ENCODE peak calls at places on chromosomes 16 and 17, in seven cellular contexts. One of them, this sample, is unnamed.
A peak's percentile ranks its signal among the peaks of the same experiment; 100 is the strongest.

GRCh38 chr17:62565817-62566216 is 61.7 kb upstream of the MRC2 start:
- DNase-seq in IMR-90: peak; percentile 86
- DNase-seq in H9: no peak
- DNase-seq in mesendoderm: no peak
- DNase-seq in neuronal stem cell: no peak
- DNase-seq in trophoblast cell: peak; percentile 7
- DNase-seq in H1: no peak
- DNase-seq in this sample: peak; percentile 61

GRCh38 chr17:66467766-66468165 is 165.4 kb downstream of the PRKCA start:
- DNase-seq in IMR-90: peak; percentile 55
- DNase-seq in H9: peak; percentile 4
- DNase-seq in mesendoderm: no peak
- DNase-seq in neuronal stem cell: no peak
- DNase-seq in trophoblast cell: no peak
- DNase-seq in H1: no peak
- DNase-seq in this sample: peak; percentile 41

GRCh38 chr17:57767561-57767960 is 22.5 kb upstream of the CCDC182 start:
- DNase-seq in IMR-90: no peak
- DNase-seq in H9: peak; percentile 76
- DNase-seq in mesendoderm: no peak
- DNase-seq in neuronal stem cell: no peak
- DNase-seq in trophoblast cell: no peak
- DNase-seq in H1: no peak
- DNase-seq in this sample: no peak

GRCh38 chr17:81394831-81395599 is at the start of gene BAHCC1:
- DNase-seq in IMR-90: peak; percentile 100
- DNase-seq in H9: peak; percentile 100
- DNase-seq in mesendoderm: peak; percentile 100
- DNase-seq in neuronal stem cell: peak; percentile 99
- DNase-seq in trophoblast cell: peak; percentile 99
- DNase-seq in H1: peak; percentile 95
- DNase-seq in this sample: peak; percentile 100

GRCh38 chr16:82612263-82612662 is 14.5 kb upstream of the CDH13 start:
- DNase-seq in IMR-90: no peak
- DNase-seq in H9: no peak
- DNase-seq in mesendoderm: no peak
- DNase-seq in neuronal stem cell: no peak
- DNase-seq in trophoblast cell: no peak
- DNase-seq in H1: no peak
- DNase-seq in this sample: no peak

GRCh38 chr16:54055864-54056263 is 230.7 kb downstream of the IRX3 start:
- DNase-seq in IMR-90: peak; percentile 11
- DNase-seq in H9: no peak
- DNase-seq in mesendoderm: no peak
- DNase-seq in neuronal stem cell: no peak
- DNase-seq in trophoblast cell: no peak
- DNase-seq in H1: no peak
- DNase-seq in this sample: no peak

GRCh38 chr16:50771366-50771765 is 29.5 kb downstream of the CYLD start:
- DNase-seq in IMR-90: peak; percentile 88
- DNase-seq in H9: no peak
- DNase-seq in mesendoderm: no peak
- DNase-seq in neuronal stem cell: no peak
- DNase-seq in trophoblast cell: no peak
- DNase-seq in H1: no peak
- DNase-seq in this sample: no peak

GRCh38 chr16:35452471-35452870 is 1993.1 kb downstream of the TP53TG3F start:
- DNase-seq in IMR-90: no peak
- DNase-seq in H9: no peak
- DNase-seq in mesendoderm: no peak
- DNase-seq in neuronal stem cell: no peak
- DNase-seq in trophoblast cell: no peak
- DNase-seq in H1: no peak
- DNase-seq in this sample: no peak

GRCh38 chr17:28471127-28471453 is 2.4 kb upstream of the SLC13A2 start:
- DNase-seq in IMR-90: no peak
- DNase-seq in H9: no peak
- DNase-seq in mesendoderm: no peak
- DNase-seq in neuronal stem cell: no peak
- DNase-seq in trophoblast cell: peak; percentile 15
- DNase-seq in H1: no peak
- DNase-seq in this sample: no peak

GRCh38 chr17:6366144-6366755 is 68.7 kb downstream of the AIPL1 start:
- DNase-seq in IMR-90: peak; percentile 24
- DNase-seq in H9: peak; percentile 54
- DNase-seq in mesendoderm: peak; percentile 3
- DNase-seq in neuronal stem cell: no peak
- DNase-seq in trophoblast cell: no peak
- DNase-seq in H1: no peak
- DNase-seq in this sample: peak; percentile 77

DNA sequence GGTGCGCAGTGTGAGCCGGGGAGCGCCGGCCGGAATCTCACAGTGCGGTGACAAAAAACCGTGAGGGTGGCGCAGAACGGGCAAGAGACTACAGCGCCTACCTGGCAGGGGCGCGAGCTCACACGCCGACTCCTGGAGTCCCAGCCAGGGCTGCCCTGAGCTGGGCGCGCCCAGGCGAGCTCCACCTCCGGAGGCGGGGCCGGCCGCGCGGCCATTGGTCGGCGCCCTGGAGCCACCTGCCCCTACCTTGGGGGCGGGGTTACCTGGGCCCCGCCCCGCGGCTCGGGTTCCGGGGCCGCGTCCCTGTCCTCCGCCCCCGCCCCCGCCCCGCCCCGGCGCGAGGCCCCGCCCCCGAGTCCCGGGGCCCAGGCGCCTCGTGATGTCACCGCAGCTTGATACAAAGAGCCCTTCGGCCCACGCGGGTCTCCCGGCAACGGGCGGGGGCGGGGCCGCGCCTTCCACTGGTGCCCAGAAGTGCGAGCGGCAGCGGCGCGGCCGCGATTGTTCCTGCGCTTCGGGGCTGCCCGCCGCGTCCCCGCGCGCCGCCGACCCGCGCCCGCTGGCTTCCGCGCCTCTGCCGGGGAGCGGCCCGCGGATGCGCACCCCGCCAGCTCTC is 96.3 kb downstream of the RAB11FIP4 start:
- DNase-seq in IMR-90: peak; percentile 16
- DNase-seq in H9: peak; percentile 99
- DNase-seq in mesendoderm: peak; percentile 96
- DNase-seq in neuronal stem cell: peak; percentile 79
- DNase-seq in trophoblast cell: peak; percentile 95
- DNase-seq in H1: peak; percentile 86
- DNase-seq in this sample: peak; percentile 23
- H4K8ac ChIP-seq in IMR-90: no peak overlapping the region
- H4K8ac ChIP-seq in H9: no peak overlapping the region
- H4K8ac ChIP-seq in mesendoderm: no peak overlapping the region
- H4K8ac ChIP-seq in neuronal stem cell: no peak overlapping the region
- H4K8ac ChIP-seq in trophoblast cell: peak overlapping the region; percentile 82
- H4K8ac ChIP-seq in H1: peak overlapping the region; percentile 75
- H4K8ac ChIP-seq in this sample: no peak overlapping the region

DNA sequence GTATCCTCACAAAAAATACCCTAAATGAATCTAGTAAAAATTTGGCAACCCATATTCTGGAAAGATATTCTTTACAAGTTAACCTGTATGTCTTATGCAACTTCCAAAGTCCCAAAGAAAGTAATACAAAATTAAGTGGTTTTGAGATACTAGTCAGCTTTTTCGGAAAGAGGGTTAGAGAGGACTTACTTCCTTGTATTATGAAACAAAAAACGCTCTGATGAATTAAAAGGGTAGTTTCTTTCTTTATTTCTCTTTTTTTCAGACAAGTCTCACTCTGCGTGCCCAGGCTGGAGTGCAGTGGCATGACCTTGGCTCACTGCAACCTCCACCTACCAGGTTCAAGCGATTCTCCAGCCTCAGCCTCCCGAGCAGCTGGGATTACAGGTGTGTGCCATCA is 51.6 kb downstream of the KANSL1 start:
- DNase-seq in IMR-90: no peak
- DNase-seq in H9: no peak
- DNase-seq in mesendoderm: no peak
- DNase-seq in neuronal stem cell: no peak
- DNase-seq in trophoblast cell: no peak
- DNase-seq in H1: no peak
- DNase-seq in this sample: no peak
- H3K4me2 ChIP-seq in IMR-90: no peak overlapping the region
- H3K4me2 ChIP-seq in H9: no peak overlapping the region
- H3K4me2 ChIP-seq in mesendoderm: no peak overlapping the region
- H3K4me2 ChIP-seq in neuronal stem cell: no peak overlapping the region
- H3K4me2 ChIP-seq in trophoblast cell: no peak overlapping the region
- H3K4me2 ChIP-seq in H1: no peak overlapping the region
- H3K4me2 ChIP-seq in this sample: no peak overlapping the region

GRCh38 chr16:72033437-72033836 is 20.9 kb upstream of the HP start:
- DNase-seq in IMR-90: no peak
- DNase-seq in H9: no peak
- DNase-seq in mesendoderm: no peak
- DNase-seq in neuronal stem cell: no peak
- DNase-seq in trophoblast cell: no peak
- DNase-seq in H1: no peak
- DNase-seq in this sample: no peak

GRCh38 chr16:72024862-72025382 is 16.4 kb downstream of the DHODH start:
- DNase-seq in IMR-90: peak; percentile 4
- DNase-seq in H9: no peak
- DNase-seq in mesendoderm: no peak
- DNase-seq in neuronal stem cell: no peak
- DNase-seq in trophoblast cell: no peak
- DNase-seq in H1: no peak
- DNase-seq in this sample: no peak

GRCh38 chr16:72025404-72026114 is 17.0 kb downstream of the DHODH start:
- DNase-seq in IMR-90: no peak
- DNase-seq in H9: no peak
- DNase-seq in mesendoderm: no peak
- DNase-seq in neuronal stem cell: no peak
- DNase-seq in trophoblast cell: no peak
- DNase-seq in H1: no peak
- DNase-seq in this sample: no peak

GRCh38 chr16:72027669-72028378 is 19.3 kb downstream of the DHODH start:
- DNase-seq in IMR-90: no peak
- DNase-seq in H9: no peak
- DNase-seq in mesendoderm: no peak
- DNase-seq in neuronal stem cell: no peak
- DNase-seq in trophoblast cell: no peak
- DNase-seq in H1: no peak
- DNase-seq in this sample: no peak

DNA sequence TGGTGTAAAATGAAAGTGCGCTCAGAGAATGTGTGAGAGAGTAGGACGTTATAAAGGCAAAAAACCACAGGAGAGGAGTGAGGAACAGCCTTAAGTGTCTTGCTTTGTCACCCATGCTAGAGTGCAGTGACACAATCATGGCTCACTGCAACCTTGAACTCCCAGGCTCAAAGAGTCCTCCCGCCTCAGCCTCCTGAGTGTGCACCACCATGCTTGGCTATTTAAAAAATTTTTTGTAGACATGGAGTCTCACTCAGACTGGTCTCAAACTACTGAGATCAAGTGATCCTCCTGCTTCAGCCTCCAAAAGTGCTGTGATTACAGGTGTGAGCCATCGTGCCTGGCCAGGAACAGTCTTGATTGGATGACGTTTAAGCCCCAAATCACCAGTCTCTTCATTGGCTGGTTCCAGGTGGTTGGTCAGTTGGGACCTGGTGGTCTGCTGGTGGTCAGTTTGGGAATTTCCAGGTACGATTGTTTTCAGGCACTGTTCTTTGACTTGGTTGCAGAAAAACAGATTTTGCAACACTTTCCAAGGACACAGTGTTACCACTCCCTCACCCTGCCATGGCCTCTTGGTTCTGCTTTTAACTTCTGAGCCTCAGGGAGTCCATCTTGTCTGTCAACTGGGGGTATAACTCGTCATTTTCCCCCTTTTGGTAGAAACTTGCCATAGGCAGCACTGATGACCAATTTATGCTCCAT is 21.2 kb downstream of the DHODH start:
- DNase-seq in IMR-90: no peak
- DNase-seq in H9: no peak
- DNase-seq in mesendoderm: no peak
- DNase-seq in neuronal stem cell: no peak
- DNase-seq in trophoblast cell: no peak
- DNase-seq in H1: no peak
- DNase-seq in this sample: no peak
- H4K8ac ChIP-seq in IMR-90: no peak overlapping the region
- H4K8ac ChIP-seq in H9: no peak overlapping the region
- H4K8ac ChIP-seq in mesendoderm: no peak overlapping the region
- H4K8ac ChIP-seq in neuronal stem cell: no peak overlapping the region
- H4K8ac ChIP-seq in trophoblast cell: no peak overlapping the region
- H4K8ac ChIP-seq in H1: no peak overlapping the region
- H4K8ac ChIP-seq in this sample: no peak overlapping the region

DNA sequence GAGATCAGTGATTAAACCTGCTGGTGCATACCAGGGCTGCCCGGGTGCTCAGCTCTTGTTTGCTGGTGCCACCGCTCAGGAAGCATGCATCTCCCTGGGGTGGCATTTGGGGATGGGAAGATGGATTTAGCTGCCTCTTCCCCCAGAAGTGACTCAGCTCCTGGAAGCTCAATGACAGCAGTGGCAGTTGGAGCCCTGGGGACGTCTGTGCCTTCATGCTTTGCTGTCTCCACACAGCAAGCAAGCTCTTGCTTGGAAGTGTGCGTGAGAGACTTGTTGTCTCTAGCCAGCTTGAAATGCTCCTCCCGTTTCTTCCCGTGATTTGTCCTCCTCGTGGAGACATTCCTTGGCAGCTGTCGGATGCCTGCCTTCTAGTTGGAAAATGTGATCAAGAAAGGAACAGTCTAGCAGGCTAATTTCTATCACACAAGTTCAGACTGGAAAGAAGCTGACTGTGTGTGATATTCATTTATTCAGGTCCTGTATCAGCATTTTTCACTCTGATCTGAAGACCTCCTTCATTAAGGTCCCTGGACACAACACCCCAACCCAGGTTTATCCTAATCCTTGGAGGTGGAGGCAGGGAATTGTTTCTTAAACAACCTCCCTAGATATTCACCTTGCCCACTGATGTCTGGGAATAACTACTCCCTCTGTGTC is 73.0 kb downstream of the BMERB1 start:
- DNase-seq in IMR-90: peak; percentile 53
- DNase-seq in H9: no peak
- DNase-seq in mesendoderm: peak; percentile 37
- DNase-seq in neuronal stem cell: no peak
- DNase-seq in trophoblast cell: no peak
- DNase-seq in H1: no peak
- DNase-seq in this sample: peak; percentile 82
- H3K4me2 ChIP-seq in IMR-90: peak overlapping the region; percentile 18
- H3K4me2 ChIP-seq in H9: no peak overlapping the region
- H3K4me2 ChIP-seq in mesendoderm: no peak overlapping the region
- H3K4me2 ChIP-seq in neuronal stem cell: no peak overlapping the region
- H3K4me2 ChIP-seq in trophoblast cell: no peak overlapping the region
- H3K4me2 ChIP-seq in H1: no peak overlapping the region
- H3K4me2 ChIP-seq in this sample: peak overlapping the region; percentile 29

GRCh38 chr17:41907633-41908539 is 10.9 kb downstream of the ACLY start:
- DNase-seq in IMR-90: peak; percentile 42
- DNase-seq in H9: no peak
- DNase-seq in mesendoderm: no peak
- DNase-seq in neuronal stem cell: no peak
- DNase-seq in trophoblast cell: no peak
- DNase-seq in H1: no peak
- DNase-seq in this sample: peak; percentile 18
- H4K8ac ChIP-seq in IMR-90: peak overlapping the region; percentile 29
- H4K8ac ChIP-seq in H9: no peak overlapping the region
- H4K8ac ChIP-seq in mesendoderm: no peak overlapping the region
- H4K8ac ChIP-seq in neuronal stem cell: no peak overlapping the region
- H4K8ac ChIP-seq in trophoblast cell: no peak overlapping the region
- H4K8ac ChIP-seq in H1: no peak overlapping the region
- H4K8ac ChIP-seq in this sample: no peak overlapping the region